ENCODE peak calls at places on chromosomes 13 and 19, in six cellular contexts. V is BE2C, H is fibroblast of lung, G is body of pancreas, W is neural crest cell, Q is endothelial cell. N is an unnamed sample.

GRCh38 chr13:108897955-108898354 is 268.5 kb downstream of the MYO16 start:
- DNase-seq in V (no peak), H (no peak), G (no peak), W (no peak), Q (no peak), N (peak; percentile 13)

GRCh38 chr13:107824636-107825035 is 390.7 kb downstream of the LIG4 start:
- DNase-seq in V (no peak), H (no peak), G (no peak), W (no peak), Q (no peak), N (no peak)

GRCh38 chr19:32708457-32708856 is 11.1 kb upstream of the TDRD12 start:
- DNase-seq in V (no peak), H (no peak), G (no peak), W (no peak), Q (no peak), N (peak; percentile 9)

GRCh38 chr13:68727788-68728187 is 1379.8 kb upstream of the ATXN8OS start:
- DNase-seq in V (no peak), H (no peak), G (no peak), W (no peak), Q (no peak), N (no peak)

GRCh38 chr19:45882652-45883585 is 3.0 kb downstream of the IRF2BP1 start:
- DNase-seq in V (peak; percentile 75), H (peak; percentile 87), G (peak; percentile 99), W (peak; percentile 93), Q (peak; percentile 94), N (peak; percentile 93)

GRCh38 chr19:44705502-44706010 is 6.6 kb downstream of the CEACAM16 start:
- DNase-seq in V (no peak), H (no peak), G (no peak), W (no peak), Q (no peak), N (no peak)

GRCh38 chr19:35752746-35753350 is 4.0 kb downstream of the HSPB6 start:
- DNase-seq in V (no peak), H (peak; percentile 29), G (no peak), W (no peak), Q (no peak), N (no peak)

GRCh38 chr13:99357149-99357596 is 50.0 kb upstream of the GPR183 start:
- DNase-seq in V (no peak), H (peak; percentile 64), G (no peak), W (no peak), Q (no peak), N (peak; percentile 70)

GRCh38 chr19:54379187-54379678 is 14.5 kb upstream of the LAIR1 start:
- DNase-seq in V (no peak), H (no peak), G (no peak), W (no peak), Q (no peak), N (no peak)
- TF ChIP-seq CTCF in V (no peak), H (no peak), G (no peak), W (no peak), Q (no peak), N (no peak)

DNA sequence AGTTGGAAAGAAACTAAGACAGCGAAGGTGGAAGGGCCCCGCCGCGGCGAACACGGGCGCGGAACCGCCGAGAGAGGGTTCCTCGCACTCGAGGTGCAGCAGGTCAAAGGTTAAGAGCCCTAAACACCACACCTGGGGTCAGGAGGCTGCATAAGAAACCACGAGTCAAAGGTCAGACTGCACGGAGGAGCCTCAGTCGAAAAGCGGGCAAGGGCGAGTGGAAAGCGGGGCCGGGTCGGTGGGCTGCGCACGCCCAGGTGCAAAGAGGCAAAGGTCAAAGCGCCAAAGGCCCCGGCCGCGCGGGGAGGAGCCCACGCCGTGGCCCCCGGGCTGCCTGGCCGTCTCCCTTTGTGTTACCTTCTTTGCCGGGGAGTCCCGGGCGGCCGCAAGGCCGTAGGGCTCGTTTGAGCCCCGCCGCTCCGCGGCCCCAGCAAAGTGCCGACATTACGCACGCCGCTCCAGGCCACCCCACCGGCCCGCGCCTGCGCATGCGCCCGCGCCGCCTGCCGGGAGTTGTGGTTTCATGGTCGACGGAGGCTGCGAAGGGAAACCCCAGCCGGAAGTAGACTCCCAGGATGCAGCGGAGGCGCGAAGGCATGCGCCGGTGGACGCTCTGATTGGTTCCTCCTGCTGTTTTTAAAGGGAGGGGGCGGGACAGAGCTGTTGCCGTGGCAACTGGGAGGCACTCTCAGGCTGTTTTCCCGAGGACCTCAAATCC is at the start of gene POLRMT:
- DNase-seq in V (peak; percentile 98), H (peak; percentile 98), G (peak; percentile 99), W (peak; percentile 93), Q (peak; percentile 94), N (peak; percentile 99)
- TF ChIP-seq CTCF in V (no peak), H (no peak), G (peak; percentile 37), W (peak; percentile 25), Q (no peak), N (no peak)

GRCh38 chr13:91375119-91375729 is 23.2 kb upstream of the GPC5 start:
- DNase-seq in V (peak; percentile 22), H (peak; percentile 30), G (no peak), W (no peak), Q (no peak), N (peak; percentile 49)
- TF ChIP-seq CTCF in V (peak; percentile 69), H (peak; percentile 68), G (peak; percentile 33), W (peak; percentile 67), Q (peak; percentile 33), N (peak; percentile 79)

DNA sequence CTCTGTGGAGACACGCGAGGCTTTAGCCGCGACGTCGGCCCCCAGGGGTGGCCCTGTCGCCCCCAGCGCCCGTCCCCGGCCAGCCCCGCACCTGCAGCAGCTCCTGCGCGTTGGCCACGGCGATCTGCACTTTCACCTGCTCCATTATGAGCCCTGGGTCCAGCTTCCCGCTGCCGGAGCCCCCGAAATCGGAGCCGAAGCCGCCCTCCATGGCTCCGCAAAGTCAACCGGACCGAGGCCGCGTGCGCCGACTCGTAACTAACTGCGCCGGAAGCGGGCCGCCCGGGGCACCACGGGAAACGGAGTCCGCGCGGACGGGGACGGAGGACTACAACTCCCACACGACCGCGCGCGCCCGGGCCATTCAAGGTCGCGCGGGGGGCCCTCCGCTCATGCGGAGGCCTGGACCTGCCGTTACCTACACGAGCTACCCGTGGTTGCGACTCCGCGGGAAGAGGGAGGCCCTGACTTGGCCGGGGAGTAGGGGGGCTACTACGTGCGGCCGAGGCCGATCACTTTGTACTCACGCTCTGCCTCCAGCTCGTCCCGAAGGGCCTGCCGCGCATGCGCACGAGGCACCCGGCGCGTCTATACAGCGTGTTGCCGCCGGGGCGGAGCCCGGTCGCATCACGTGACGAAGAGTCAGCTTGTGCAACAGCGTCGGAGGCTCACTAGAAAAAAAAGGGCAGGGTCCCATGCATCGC is at the start of gene TIMM13:
- DNase-seq in V (peak; percentile 99), H (peak; percentile 98), G (peak; percentile 97), W (peak; percentile 93), Q (peak; percentile 95), N (peak; percentile 97)
- TF ChIP-seq CTCF in V (no peak), H (no peak), G (no peak), W (no peak), Q (no peak), N (no peak)

N was measured in choroid plexus epithelial cell.